ENCODE peak calls at places on chromosomes 2 and 18, in four cellular contexts. Y is GM23248, R is NCI-H2029, N is endothelial cell of umbilical vein. H is an unnamed sample.

GRCh38 chr18:37426536-37427080 is 139.0 kb downstream of the CELF4 start:
- DNase-seq in R (no peak), N (no peak), Y (no peak), H (no peak)

GRCh38 chr2:113078350-113078839 is 10.6 kb downstream of the IL1F10 start:
- DNase-seq in Y (peak; percentile 81), R (peak; percentile 28), N (no peak), H (no peak)

GRCh38 chr2:212968284-212969081 is 182.9 kb downstream of the IKZF2 start:
- DNase-seq in Y (peak; percentile 53), R (no peak), N (no peak), H (no peak)

GRCh38 chr2:10552220-10552870 is 104.2 kb upstream of the ODC1 start:
- DNase-seq in Y (peak; percentile 41), N (no peak), R (no peak), H (no peak)

GRCh38 chr2:164896226-164896625 is 54.6 kb upstream of the COBLL1 start:
- DNase-seq in R (no peak), N (no peak), Y (peak; percentile 50), H (peak; percentile 63)

GRCh38 chr2:149330127-149331022 is at the start of gene LYPD6:
- DNase-seq in N (peak; percentile 76), Y (peak; percentile 90), R (peak; percentile 66), H (peak; percentile 52)

GRCh38 chr2:58918138-58918537 is 677.0 kb upstream of the FANCL start:
- DNase-seq in Y (peak; percentile 88), N (no peak), R (no peak), H (peak; percentile 76)

GRCh38 chr2:176626796-176627195 is 357.6 kb downstream of the MTX2 start:
- DNase-seq in N (no peak), R (no peak), Y (no peak), H (no peak)

GRCh38 chr2:168706806-168707205 is 95.6 kb upstream of the NOSTRIN start:
- DNase-seq in N (no peak), Y (no peak), R (no peak), H (no peak)

GRCh38 chr2:241092677-241093076 is 9.4 kb downstream of the MTERF4 start:
- DNase-seq in Y (no peak), N (no peak), R (peak; percentile 35), H (no peak)

GRCh38 chr2:97911922-97912575 is 83.7 kb downstream of the TMEM131 start:
- DNase-seq in R (no peak), N (no peak), Y (no peak), H (no peak)

GRCh38 chr18:39380823-39381222 is 1815.2 kb upstream of the CELF4 start:
- DNase-seq in N (no peak), R (no peak), Y (no peak), H (no peak)

GRCh38 chr2:109612991-109613921 is 510 bp downstream of the SEPTIN10 start:
- DNase-seq in R (no peak), Y (peak; percentile 81), N (peak; percentile 72), H (peak; percentile 61)

GRCh38 chr2:204550738-204551137 is 5.5 kb downstream of the PARD3B start:
- DNase-seq in R (no peak), Y (peak; percentile 77), N (no peak), H (peak; percentile 96)

GRCh38 chr2:71948781-71949536 is 198.7 kb downstream of the CYP26B1 start:
- DNase-seq in Y (peak; percentile 92), N (no peak), R (no peak), H (peak; percentile 6)

GRCh38 chr2:172373761-172374160 is 53.6 kb upstream of the ITGA6 start:
- DNase-seq in N (no peak), R (no peak), Y (peak; percentile 20), H (no peak)

GRCh38 chr2:165804719-165805118 is 10.7 kb upstream of the GALNT3 start:
- DNase-seq in N (no peak), Y (no peak), R (peak; percentile 34), H (no peak)

GRCh38 chr2:137938204-137938603 is 26.1 kb upstream of the HNMT start:
- DNase-seq in Y (peak; percentile 12), N (no peak), R (no peak), H (peak; percentile 59)

GRCh38 chr2:40360652-40361051 is 91.2 kb downstream of the SLC8A1 start:
- DNase-seq in Y (peak; percentile 29), R (no peak), N (no peak), H (peak; percentile 31)

GRCh38 chr18:59783138-59783537 is 85.9 kb upstream of the CCBE1 start:
- DNase-seq in N (peak; percentile 30), R (no peak), Y (peak; percentile 71), H (peak; percentile 74)

GRCh38 chr2:10561636-10562035 is 113.5 kb upstream of the ODC1 start:
- DNase-seq in Y (no peak), N (no peak), R (no peak), H (no peak)

GRCh38 chr18:13800505-13801259 is 23.3 kb upstream of the MC5R start:
- DNase-seq in R (peak; percentile 43), Y (peak; percentile 51), N (peak; percentile 61), H (peak; percentile 18)

GRCh38 chr2:25165992-25166618 is 2.3 kb downstream of the POMC start:
- DNase-seq in R (peak; percentile 51), Y (no peak), N (no peak), H (no peak)

H was measured in IMR-90.